ENCODE peak calls at places on chromosome 6, in four cellular contexts. O is WTC11, T is SK-N-SH, R is HepG2. H is an unnamed sample.

GRCh38 chr6:111361648-111362047 is 121.4 kb downstream of the REV3L start:
- DNase-seq in O (peak; percentile 49), T (peak; percentile 46), R (peak; percentile 39), H (peak; percentile 26)

GRCh38 chr6:148745926-148746325 is 904 bp upstream of the UST start:
- DNase-seq in O (no peak), T (no peak), R (no peak), H (no peak)

GRCh38 chr6:31293343-31293742 is 21.5 kb upstream of the HLA-C start:
- DNase-seq in O (no peak), T (no peak), R (peak; percentile 32), H (no peak)

GRCh38 chr6:43256670-43257664 is 13.7 kb downstream of the TTBK1 start:
- DNase-seq in O (no peak), T (no peak), R (no peak), H (no peak)

GRCh38 chr6:390914-391558 is 516 bp upstream of the IRF4 start:
- DNase-seq in O (peak; percentile 52), T (no peak), R (no peak), H (no peak)

GRCh38 chr6:94254689-94255088 is 835.3 kb upstream of the EPHA7 start:
- DNase-seq in O (no peak), T (no peak), R (peak; percentile 4), H (no peak)

GRCh38 chr6:75201901-75202672 is 3.8 kb downstream of the COL12A1 start:
- DNase-seq in O (peak; percentile 68), T (peak; percentile 11), R (no peak), H (no peak)

GRCh38 chr6:91781946-91782345 is 1195.1 kb upstream of the MAP3K7 start:
- DNase-seq in O (no peak), T (no peak), R (no peak), H (no peak)

GRCh38 chr6:127641905-127642304 is 64.9 kb downstream of the C6orf58 start:
- DNase-seq in O (peak; percentile 31), T (peak; percentile 28), R (peak; percentile 26), H (no peak)

GRCh38 chr6:161985911-161986310 is 712.0 kb upstream of the AGPAT4 start:
- DNase-seq in O (no peak), T (no peak), R (no peak), H (no peak)

GRCh38 chr6:112443118-112443641 is 96.0 kb downstream of the RFPL4B start:
- DNase-seq in O (no peak), T (no peak), R (no peak), H (no peak)

GRCh38 chr6:46242921-46243320 is 72.1 kb upstream of the ENPP5 start:
- DNase-seq in O (no peak), T (no peak), R (no peak), H (no peak)

GRCh38 chr6:156776841-156777576 is at the start of gene ARID1B:
- DNase-seq in O (peak; percentile 66), T (peak; percentile 92), R (peak; percentile 70), H (peak; percentile 78)

GRCh38 chr6:52020961-52021570 is 66.3 kb downstream of the PKHD1 start:
- DNase-seq in O (no peak), T (peak; percentile 14), R (peak; percentile 36), H (peak; percentile 31)

GRCh38 chr6:78911218-78911617 is 43.9 kb downstream of the IRAK1BP1 start:
- DNase-seq in O (no peak), T (no peak), R (no peak), H (no peak)

GRCh38 chr6:160678744-160679401 is 14.8 kb upstream of the LPA start:
- DNase-seq in O (peak; percentile 35), T (peak; percentile 13), R (no peak), H (no peak)

GRCh38 chr6:57209030-57209429 is 13.1 kb downstream of the RAB23 start:
- DNase-seq in O (no peak), T (no peak), R (no peak), H (no peak)

GRCh38 chr6:3788408-3789017 is 37.0 kb upstream of the PXDC1 start:
- DNase-seq in O (no peak), T (no peak), R (peak; percentile 79), H (no peak)

GRCh38 chr6:105077592-105078463 is 102.0 kb downstream of the POPDC3 start:
- DNase-seq in O (no peak), T (peak; percentile 31), R (peak; percentile 51), H (peak; percentile 23)

GRCh38 chr6:158213925-158214674 is 46.0 kb downstream of the GTF2H5 start:
- DNase-seq in O (peak; percentile 66), T (peak; percentile 80), R (peak; percentile 84), H (peak; percentile 72)

GRCh38 chr6:20411953-20412352 is 10.3 kb downstream of the E2F3 start:
- DNase-seq in O (no peak), T (no peak), R (no peak), H (no peak)

GRCh38 chr6:45681860-45682488 is 304.2 kb upstream of the SUPT3H start:
- DNase-seq in O (no peak), T (no peak), R (no peak), H (no peak)

GRCh38 chr6:36917541-36918193 is 31.9 kb downstream of the C6orf89 start:
- DNase-seq in O (no peak), T (no peak), R (no peak), H (no peak)

GRCh38 chr6:25173951-25174474 is 105.2 kb upstream of the CARMIL1 start:
- DNase-seq in O (no peak), T (no peak), R (peak; percentile 60), H (no peak)

GRCh38 chr6:124683507-124683906 is 278.7 kb upstream of the RNF217 start:
- DNase-seq in O (peak; percentile 30), T (no peak), R (no peak), H (no peak)

GRCh38 chr6:37919417-37920157 is 100.1 kb downstream of the ZFAND3 start:
- DNase-seq in O (no peak), T (no peak), R (no peak), H (no peak)

GRCh38 chr6:37923514-37923913 is 104.0 kb downstream of the ZFAND3 start:
- DNase-seq in O (no peak), T (no peak), R (no peak), H (no peak)

GRCh38 chr6:37917568-37917967 is 98.0 kb downstream of the ZFAND3 start:
- DNase-seq in O (no peak), T (no peak), R (no peak), H (no peak)

GRCh38 chr6:37922563-37922962 is 103.0 kb downstream of the ZFAND3 start:
- DNase-seq in O (no peak), T (no peak), R (no peak), H (no peak)

DNA sequence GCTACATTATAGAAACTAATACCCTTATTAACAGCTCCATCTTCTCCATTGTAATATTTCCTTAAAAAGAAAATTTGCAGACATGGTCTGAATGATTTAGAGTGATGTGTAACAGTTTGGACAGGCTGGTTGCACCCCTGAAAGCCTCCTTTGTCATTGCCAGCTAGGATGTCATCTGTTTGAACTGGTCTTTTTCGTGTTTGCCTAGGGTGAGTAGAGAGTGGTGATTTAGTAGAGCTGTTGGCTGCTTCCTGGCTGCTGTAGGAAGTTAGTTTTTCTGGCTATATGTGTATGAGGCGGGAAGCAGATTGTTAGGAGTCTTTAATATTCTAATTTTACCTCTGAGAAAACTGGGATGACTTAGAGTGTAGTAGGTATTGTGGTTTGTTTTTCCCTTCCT is 101.1 kb downstream of the ZFAND3 start:
- DNase-seq in O (no peak), T (no peak), R (peak; percentile 90), H (no peak)
- TF ChIP-seq FOXJ3 in O (no peak), T (no peak), R (no peak), H (no peak)

GRCh38 chr6:49551866-49552129 is 1.3 kb downstream of the C6orf141 start:
- DNase-seq in O (no peak), T (no peak), R (no peak), H (no peak)

GRCh38 chr6:49549691-49550412 is 616 bp upstream of the C6orf141 start:
- DNase-seq in O (no peak), T (no peak), R (no peak), H (no peak)

GRCh38 chr6:49551126-49551865 is 828 bp downstream of the C6orf141 start:
- DNase-seq in O (peak; percentile 38), T (no peak), R (no peak), H (no peak)

GRCh38 chr6:49548613-49549304 is 1.7 kb upstream of the C6orf141 start:
- DNase-seq in O (peak; percentile 39), T (no peak), R (no peak), H (no peak)

DNA sequence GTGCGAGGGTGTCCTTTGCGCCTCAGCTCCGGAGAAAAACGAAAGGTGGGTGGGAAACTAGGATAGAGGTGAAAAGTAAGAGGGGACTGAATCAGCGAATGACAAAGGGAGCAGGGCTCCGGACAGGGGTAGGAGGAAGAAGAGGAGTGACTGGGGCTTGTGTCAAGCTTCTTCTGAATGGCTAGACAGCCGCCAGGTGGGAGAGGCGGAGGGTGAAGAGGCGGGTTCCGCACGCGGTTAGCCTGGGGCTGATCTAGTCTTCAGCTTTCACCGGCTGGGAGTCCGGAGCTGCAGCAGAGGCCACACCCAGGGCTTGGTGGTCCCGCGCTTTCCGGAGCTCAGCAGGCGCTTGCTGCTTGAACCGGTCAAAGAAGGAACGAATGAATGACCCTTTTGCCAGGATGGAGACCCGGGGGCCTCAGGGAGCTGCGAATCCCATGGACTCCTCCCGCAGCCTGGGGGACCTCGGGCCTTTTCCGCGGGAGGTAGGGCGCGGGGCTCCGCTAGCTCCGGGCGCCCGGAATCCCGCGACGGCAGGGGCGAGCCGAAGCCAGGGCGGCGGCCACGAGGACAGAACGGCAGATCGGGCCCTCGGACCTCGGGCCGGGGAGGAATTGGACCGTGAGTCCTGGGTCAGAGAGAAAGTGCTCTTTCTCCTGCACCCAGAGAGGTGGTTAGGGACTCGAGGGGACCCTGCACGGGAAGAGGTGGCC is at the start of gene C6orf141:
- DNase-seq in O (peak; percentile 83), T (peak; percentile 11), R (no peak), H (no peak)
- TF ChIP-seq FOXJ3 in O (no peak), T (no peak), R (no peak), H (no peak)

DNA sequence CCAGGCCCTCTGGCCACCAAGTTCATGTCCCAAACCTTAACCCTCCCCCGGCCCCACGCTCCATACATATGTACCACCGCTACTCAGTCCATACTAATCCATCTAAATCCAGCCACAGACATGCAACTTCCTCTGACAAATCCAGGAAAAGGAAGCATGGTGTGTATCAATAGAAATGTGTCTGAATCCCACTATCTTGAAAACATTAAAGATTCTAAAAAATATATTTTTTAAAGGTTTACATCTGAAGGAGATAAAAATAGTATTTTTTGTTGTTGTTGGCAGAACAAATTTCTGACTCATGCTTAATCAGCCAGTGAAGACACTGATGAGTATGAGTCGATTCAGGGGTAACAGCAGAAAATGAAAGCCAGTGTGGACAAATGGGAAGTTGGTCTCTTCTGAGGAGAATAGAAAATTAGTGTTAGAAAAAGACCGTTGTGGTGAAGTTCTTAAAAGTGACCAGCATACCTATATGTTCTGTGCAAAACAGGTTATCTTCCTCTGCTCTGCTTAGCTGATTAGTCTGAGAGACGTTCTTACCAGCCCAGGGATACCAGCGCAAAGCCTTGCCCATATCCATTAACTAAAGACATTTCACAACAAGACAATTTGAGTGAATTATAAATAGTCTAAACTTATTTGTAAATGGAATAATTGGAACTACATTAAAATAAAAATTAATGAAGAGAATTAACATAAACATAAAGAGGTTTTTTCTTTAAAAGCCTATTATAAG is 143.8 kb downstream of the PDE7B start:
- DNase-seq in O (no peak), T (no peak), R (no peak), H (no peak)
- TF ChIP-seq FOXJ3 in O (no peak), T (no peak), R (no peak), H (no peak)

DNA sequence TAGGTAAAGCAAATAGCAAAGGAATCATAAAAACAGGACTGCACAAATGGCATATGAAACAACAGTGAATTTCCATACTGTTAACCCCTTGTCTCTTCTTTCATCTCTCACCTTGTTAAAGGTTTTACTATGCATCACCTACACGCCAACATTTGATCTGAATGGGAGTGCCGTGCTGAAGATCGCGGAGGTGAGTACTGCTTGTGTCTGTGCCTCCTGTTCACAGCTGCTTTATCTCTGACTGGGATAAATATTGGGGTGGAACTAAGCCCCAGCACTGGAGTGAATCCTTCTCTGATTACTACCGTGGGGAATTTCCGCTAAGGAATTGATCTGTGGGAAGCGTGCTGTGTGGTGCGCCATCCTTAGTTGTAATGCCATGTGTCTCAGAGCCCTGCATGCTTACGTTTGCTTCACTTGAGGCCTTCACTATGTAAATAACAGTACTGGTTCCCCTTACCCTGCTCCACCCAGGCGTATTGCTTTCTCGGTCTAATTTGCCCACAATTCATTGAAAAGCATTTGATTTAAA is 11.4 kb upstream of the PBOV1 start:
- DNase-seq in O (no peak), T (no peak), R (no peak), H (no peak)
- TF ChIP-seq FOXJ3 in O (no peak), T (no peak), R (no peak), H (no peak)

H was measured in K562.